ENCODE peak calls at places on chromosomes 16 and 17, in six cellular contexts. Y is HCT116; F is CD8-positive, alpha-beta T cell; A is lung; B is uterus; Q is psoas muscle. J is an unnamed sample. For H3K4me1, the result is how much of the 10 kb centered on the place peaks cover.

GRCh38 chr17:77572851-77573250 is 385.7 kb upstream of the TNRC6C start:
- DNase-seq in B (no peak), Y (no peak), Q (no peak), A (no peak), F (no peak), J (no peak)

GRCh38 chr16:49937886-49938285 is 82.0 kb upstream of the ZNF423 start:
- DNase-seq in Q (no peak), B (no peak), F (no peak), Y (no peak), A (no peak), J (no peak)

GRCh38 chr17:47239663-47240374 is 13.8 kb upstream of the ITGB3 start:
- DNase-seq in F (no peak), A (peak), Y (peak), B (peak), Q (peak), J (no peak)

GRCh38 chr17:142102-142661 is 4.8 kb downstream of the SCGB1C2 start:
- DNase-seq in Y (peak), F (peak), A (peak), B (no peak), Q (peak), J (peak)

GRCh38 chr16:49649013-49649785 is 206.7 kb downstream of the ZNF423 start:
- DNase-seq in F (no peak), A (no peak), Y (no peak), B (no peak), Q (no peak), J (no peak)

GRCh38 chr16:27374794-27375499 is 27.0 kb upstream of the IL21R start:
- DNase-seq in F (peak), Y (peak), A (peak), B (peak), Q (peak), J (peak)

GRCh38 chr17:28552201-28552999 is at the start of gene UNC119:
- DNase-seq in F (peak), B (peak), Y (no peak), Q (peak), A (peak), J (peak)

GRCh38 chr17:28916302-28916934 is 13.5 kb upstream of the DHRS13 start:
- DNase-seq in A (peak), F (peak), Y (peak), B (peak), Q (no peak), J (peak)

GRCh38 chr17:48571024-48571818 is 6.9 kb downstream of the HOXB4 start:
- DNase-seq in A (no peak), F (no peak), B (no peak), Y (no peak), Q (no peak), J (no peak)

GRCh38 chr17:67477687-67478086 is 100.6 kb downstream of the PITPNC1 start:
- DNase-seq in Q (no peak), F (peak), B (no peak), Y (peak), A (no peak), J (peak)

GRCh38 chr16:56408379-56409098 is 16.8 kb downstream of the AMFR start:
- DNase-seq in Y (no peak), B (no peak), A (no peak), F (no peak), Q (no peak), J (no peak)

GRCh38 chr17:18093616-18094408 is 6.1 kb downstream of the DRG2 start:
- DNase-seq in Y (peak), Q (peak), F (peak), A (no peak), B (no peak), J (no peak)

GRCh38 chr16:75095204-75095621 is 21.4 kb downstream of the LDHD start:
- DNase-seq in F (no peak), Y (no peak), Q (no peak), B (no peak), A (no peak), J (no peak)

GRCh38 chr16:10895053-10895946 is 18.3 kb downstream of the CIITA start:
- DNase-seq in Q (peak), Y (no peak), B (no peak), F (no peak), A (no peak), J (peak)

GRCh38 chr17:7404737-7405412 is 978 bp upstream of the TMEM256 start:
- DNase-seq in F (peak), B (no peak), A (peak), Y (no peak), Q (peak), J (no peak)

GRCh38 chr17:32494621-32495346 is 8.0 kb downstream of the CDK5R1 start:
- DNase-seq in Q (no peak), A (no peak), B (no peak), Y (no peak), F (no peak), J (no peak)

GRCh38 chr17:67248291-67248690 is 3.3 kb upstream of the HELZ start:
- DNase-seq in Y (no peak), A (no peak), B (no peak), F (no peak), Q (no peak), J (no peak)

GRCh38 chr16:53711390-53711789 is 7.4 kb downstream of the FTO start:
- DNase-seq in F (no peak), Y (no peak), A (no peak), Q (no peak), B (no peak), J (no peak)

GRCh38 chr17:11264183-11264871 is 23.3 kb downstream of the SHISA6 start:
- DNase-seq in B (no peak), Q (no peak), Y (peak), A (no peak), F (no peak), J (no peak)

GRCh38 chr16:80862153-80862552 is 57.8 kb upstream of the CDYL2 start:
- DNase-seq in B (no peak), F (no peak), Q (no peak), A (no peak), Y (no peak), J (no peak)

GRCh38 chr17:61422116-61422799 is 22.6 kb downstream of the TBX2 start:
- DNase-seq in A (no peak), Y (no peak), B (no peak), Q (no peak), F (no peak), J (no peak)

DNA sequence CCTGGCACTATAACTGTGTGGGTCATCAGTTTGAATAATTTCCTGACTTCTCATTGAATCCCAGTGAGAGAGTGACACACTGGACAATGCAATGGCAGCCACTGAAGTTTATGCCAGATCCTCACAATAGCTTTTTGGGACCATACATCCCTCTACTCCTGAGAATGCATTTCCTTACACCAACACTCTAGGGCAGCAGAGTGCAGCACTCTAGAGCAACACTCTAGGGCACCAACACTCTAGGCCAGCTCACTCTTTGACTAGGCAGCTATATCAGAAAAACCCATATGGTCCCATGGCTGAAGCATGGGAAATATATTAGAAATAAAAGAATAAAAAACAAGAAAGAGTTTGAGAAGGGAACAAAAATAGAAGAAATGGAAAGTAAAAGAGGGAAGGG is 309.2 kb downstream of the MAP2K6 start:
- DNase-seq in Y (no peak), B (no peak), Q (no peak), A (no peak), F (no peak), J (no peak)
- TF ChIP-seq CTCF in Y (no peak), B (no peak), Q (no peak), A (no peak), F (no peak), J (peak)

GRCh38 chr16:85498607-85499006 is 114.5 kb upstream of the GSE1 start:
- DNase-seq in Y (no peak), Q (peak), B (no peak), F (no peak), A (no peak), J (peak)
- H3K4me3 ChIP-seq in Y (no peak), Q (no peak), B (no peak), F (no peak), A (no peak), J (no peak)

DNA sequence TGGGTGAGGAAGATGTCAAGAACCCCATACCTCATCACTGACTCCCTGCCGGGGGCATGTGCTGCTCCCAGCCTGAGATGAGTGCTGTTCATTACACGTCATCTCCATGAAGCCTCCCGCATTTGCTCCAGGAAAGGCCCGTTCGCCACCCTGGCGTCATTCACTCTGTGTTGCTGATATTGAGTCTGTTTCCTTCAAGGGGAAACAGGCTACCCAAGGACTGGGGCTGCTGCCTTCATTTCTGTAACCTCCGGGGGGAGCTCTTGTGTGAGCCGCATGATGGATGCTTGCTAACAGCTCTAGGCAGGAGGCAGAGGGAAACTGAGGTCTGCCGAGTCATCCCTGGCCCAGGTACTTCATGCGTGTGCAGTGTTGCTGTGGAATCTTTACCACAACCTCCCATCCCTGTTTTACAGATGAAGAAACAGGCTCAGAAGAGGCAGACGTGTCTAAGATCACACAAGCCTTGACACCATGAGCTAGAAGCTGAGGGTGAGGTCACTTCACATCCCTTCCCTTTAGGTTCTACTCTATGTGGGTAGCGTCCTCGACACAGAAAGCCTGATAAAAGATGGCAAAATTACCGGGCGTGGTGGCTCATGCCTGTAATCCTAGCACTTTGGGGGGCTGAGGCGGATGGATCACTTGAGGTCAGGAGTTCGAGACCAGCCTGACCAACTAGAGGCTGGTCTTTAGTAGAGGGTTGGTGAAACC is 3.5 kb upstream of the ARMC5 start:
- DNase-seq in A (no peak), B (no peak), Q (no peak), Y (no peak), F (peak), J (no peak)
- H3K4me1 ChIP-seq in A (under half), B (under half), Q (half or more), Y (under half), F (under half), J (under half)

GRCh38 chr16:63744077-63744874 is 1377.6 kb downstream of the CDH11 start:
- DNase-seq in B (no peak), Y (no peak), A (no peak), F (no peak), Q (no peak), J (no peak)
- TF ChIP-seq CTCF in B (no peak), Y (no peak), A (no peak), F (no peak), Q (no peak), J (no peak)

GRCh38 chr16:20089246-20089965 is 15.7 kb upstream of the GPR139 start:
- DNase-seq in B (no peak), Q (no peak), F (no peak), A (no peak), Y (no peak), J (no peak)
- H3K4me3 ChIP-seq in B (no peak), Q (no peak), F (no peak), A (no peak), Y (no peak), J (no peak)

DNA sequence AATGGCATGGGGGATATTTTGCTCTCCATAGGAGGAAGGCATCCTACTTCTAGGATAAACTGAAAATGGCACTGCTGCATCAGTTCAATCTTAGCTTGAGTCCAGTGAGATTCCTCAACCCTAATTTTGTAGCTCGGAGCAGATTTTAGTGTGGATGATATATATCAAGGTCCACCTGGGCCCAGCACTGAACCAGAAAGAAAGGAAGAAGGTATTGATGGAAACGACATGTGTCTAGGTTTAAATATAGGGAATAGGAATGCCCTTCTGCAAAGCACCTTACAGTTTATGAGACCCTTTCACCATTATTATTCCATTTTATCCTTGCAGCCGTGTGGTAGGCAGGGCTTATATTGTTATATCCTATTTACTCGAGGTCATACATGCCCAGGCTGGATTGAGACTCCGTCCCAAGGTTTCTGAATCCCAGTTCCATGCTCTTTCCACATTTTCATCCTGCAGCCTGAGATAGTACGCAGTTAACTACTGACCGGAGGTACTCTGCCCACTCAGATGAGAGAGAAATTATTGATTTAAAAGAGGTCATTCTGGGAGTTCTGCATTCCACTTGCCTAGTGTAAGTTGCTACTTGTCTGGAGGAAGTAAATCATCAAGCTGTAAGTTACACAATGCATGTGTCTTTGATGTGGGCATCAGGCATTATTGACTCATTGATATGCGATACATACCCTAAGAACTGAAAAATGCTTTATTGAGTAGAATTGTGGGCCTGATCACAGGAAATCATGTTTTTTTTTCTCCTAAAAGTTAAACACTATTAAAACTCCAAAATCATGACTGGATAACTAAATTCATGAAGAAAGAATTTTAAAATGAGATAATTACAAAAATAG is 10.1 kb downstream of the KRT39 start:
- DNase-seq in F (no peak), Q (no peak), A (no peak), Y (peak), B (no peak), J (no peak)
- H3K4me1 ChIP-seq in F (under half), Q (under half), A (under half), Y (half or more), B (under half), J (under half)

GRCh38 chr17:42548070-42548837 is 4.5 kb upstream of the HSD17B1 start:
- DNase-seq in B (no peak), A (peak), Y (no peak), Q (no peak), F (peak), J (peak)
- TF ChIP-seq CTCF in B (peak), A (peak), Y (peak), Q (no peak), F (peak), J (peak)

DNA sequence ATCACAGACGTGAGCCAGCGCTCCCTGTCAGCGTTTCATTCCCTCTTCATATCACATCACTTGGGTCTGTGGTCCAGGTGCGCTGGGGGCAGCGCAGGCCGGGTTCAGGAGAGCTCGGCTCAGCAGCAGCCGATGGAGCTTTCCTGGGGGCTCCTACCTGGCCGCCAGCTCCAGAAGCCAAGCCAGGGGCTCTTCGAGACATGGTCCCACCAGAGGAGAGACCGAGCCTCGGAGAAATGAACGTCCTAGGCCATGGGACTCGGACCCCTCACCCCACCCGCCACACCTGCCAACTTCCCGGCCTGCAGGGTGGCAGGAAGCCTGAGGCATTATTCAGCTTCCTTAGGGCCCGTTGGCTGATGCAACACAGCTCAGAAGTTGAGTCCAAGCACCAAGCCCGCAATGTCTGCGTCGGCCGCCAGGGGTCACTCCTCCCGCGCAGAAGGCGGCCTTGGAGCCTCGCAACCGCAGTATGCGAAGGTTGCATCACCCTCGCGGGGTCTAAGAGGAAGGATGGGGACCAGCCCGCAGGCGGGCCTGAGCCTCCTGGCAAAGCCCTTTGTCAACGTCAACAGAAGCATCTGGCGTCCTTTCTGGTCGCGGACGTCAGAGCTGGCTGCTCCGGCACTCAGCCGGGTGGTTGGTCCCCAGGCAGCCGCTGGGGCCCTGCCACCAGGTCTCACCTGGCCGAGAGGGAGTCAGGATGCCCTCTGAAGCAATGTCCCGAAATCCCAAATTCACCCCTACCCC is 13.2 kb upstream of the KLHDC4 start:
- DNase-seq in Y (peak), B (peak), F (peak), Q (peak), A (peak), J (peak)
- H3K4me3 ChIP-seq in Y (peak), B (no peak), F (no peak), Q (no peak), A (no peak), J (no peak)